ENCODE peak calls at places on chromosome 6, in five cellular contexts. W is heart left ventricle; O is Peyer's patch; T is CD4-positive, CD25-positive, alpha-beta regulatory T cell; Y is pancreas. R is an unnamed sample.

GRCh38 chr6:145829102-145829501 is 14.5 kb upstream of the FBXO30 start:
- DNase-seq in W (peak; percentile 39), O (no peak), T (no peak), Y (no peak), R (no peak)

GRCh38 chr6:137933696-137934095 is 66.6 kb downstream of the TNFAIP3 start:
- DNase-seq in W (peak; percentile 31), O (no peak), T (no peak), Y (peak; percentile 32), R (no peak)

GRCh38 chr6:167572106-167572505 is 247.2 kb downstream of the TTLL2 start:
- DNase-seq in W (no peak), O (peak; percentile 4), T (no peak), Y (no peak), R (no peak)

GRCh38 chr6:9504191-9504590 is 910.7 kb downstream of the TFAP2A start:
- DNase-seq in W (no peak), O (no peak), T (no peak), Y (no peak), R (no peak)

GRCh38 chr6:3138341-3138740 is 19.0 kb downstream of the TUBB2A start:
- DNase-seq in W (no peak), O (no peak), T (no peak), Y (no peak), R (no peak)

GRCh38 chr6:2148748-2149147 is 96.7 kb downstream of the GMDS start:
- DNase-seq in W (no peak), O (no peak), T (no peak), Y (no peak), R (no peak)

GRCh38 chr6:72040106-72040505 is 153.8 kb downstream of the RIMS1 start:
- DNase-seq in W (no peak), O (no peak), T (no peak), Y (no peak), R (no peak)

GRCh38 chr6:44131880-44132279 is 4.5 kb downstream of the TMEM63B start:
- DNase-seq in W (no peak), O (no peak), T (no peak), Y (no peak), R (no peak)

GRCh38 chr6:71157350-71157749 is 131.3 kb upstream of the OGFRL1 start:
- DNase-seq in W (no peak), O (no peak), T (no peak), Y (no peak), R (no peak)

GRCh38 chr6:43274916-43275597 is 23.0 kb upstream of the SLC22A7 start:
- DNase-seq in W (no peak), O (no peak), T (no peak), Y (peak; percentile 49), R (peak; percentile 41)

GRCh38 chr6:42294759-42295158 is 77.1 kb upstream of the MRPS10 start:
- DNase-seq in W (no peak), O (no peak), T (no peak), Y (no peak), R (no peak)

GRCh38 chr6:31669676-31670075 is at the start of gene LY6G5B:
- DNase-seq in W (no peak), O (no peak), T (no peak), Y (no peak), R (no peak)

GRCh38 chr6:134619789-134620188 is 301.9 kb upstream of the SGK1 start:
- DNase-seq in W (no peak), O (no peak), T (no peak), Y (no peak), R (no peak)

GRCh38 chr6:33296797-33297405 is 1.8 kb downstream of the RGL2 start:
- DNase-seq in W (no peak), O (no peak), T (no peak), Y (peak; percentile 39), R (no peak)

GRCh38 chr6:149951626-149952025 is 9.8 kb downstream of the ULBP2 start:
- DNase-seq in W (no peak), O (no peak), T (no peak), Y (no peak), R (no peak)

GRCh38 chr6:21109421-21110178 is 484.0 kb upstream of the SOX4 start:
- DNase-seq in W (no peak), O (no peak), T (no peak), Y (no peak), R (no peak)

GRCh38 chr6:32107447-32107846 is 1.7 kb downstream of the TNXB start:
- DNase-seq in W (no peak), O (no peak), T (no peak), Y (no peak), R (peak; percentile 52)

GRCh38 chr6:4402477-4402976 is 267.2 kb upstream of the ECI2 start:
- DNase-seq in W (peak; percentile 58), O (no peak), T (no peak), Y (no peak), R (no peak)

GRCh38 chr6:51959744-51960383 is 127.5 kb downstream of the PKHD1 start:
- DNase-seq in W (peak; percentile 52), O (peak; percentile 28), T (peak; percentile 48), Y (peak; percentile 48), R (peak; percentile 56)

GRCh38 chr6:125169058-125169457 is 15.5 kb downstream of the TPD52L1 start:
- DNase-seq in W (no peak), O (no peak), T (no peak), Y (peak; percentile 36), R (peak; percentile 42)

GRCh38 chr6:147141690-147142308 is 62.4 kb upstream of the STXBP5 start:
- DNase-seq in W (no peak), O (no peak), T (no peak), Y (no peak), R (no peak)

GRCh38 chr6:32070814-32071466 is 32.7 kb downstream of the CYP21A2 start:
- DNase-seq in W (peak; percentile 73), O (no peak), T (no peak), Y (no peak), R (no peak)

GRCh38 chr6:89299451-89299850 is 15.6 kb downstream of the GABRR2 start:
- DNase-seq in W (no peak), O (no peak), T (no peak), Y (no peak), R (no peak)

GRCh38 chr6:7669742-7670141 is 56.2 kb upstream of the BMP6 start:
- DNase-seq in W (no peak), O (no peak), T (no peak), Y (no peak), R (no peak)

GRCh38 chr6:11766589-11767450 is 11.8 kb downstream of the ADTRP start:
- DNase-seq in W (no peak), O (no peak), T (no peak), Y (no peak), R (no peak)

GRCh38 chr6:46269447-46270229 is 98.9 kb upstream of the ENPP5 start:
- DNase-seq in W (peak; percentile 61), O (no peak), T (no peak), Y (no peak), R (peak; percentile 53)

GRCh38 chr6:82711992-82712788 is 348.6 kb downstream of the TPBG start:
- DNase-seq in W (no peak), O (no peak), T (no peak), Y (no peak), R (no peak)

GRCh38 chr6:11822346-11822745 is 43.7 kb upstream of the ADTRP start:
- DNase-seq in W (no peak), O (no peak), T (no peak), Y (no peak), R (no peak)

GRCh38 chr6:157045831-157046454 is 268.8 kb downstream of the ARID1B start:
- DNase-seq in W (no peak), O (no peak), T (no peak), Y (no peak), R (no peak)

GRCh38 chr6:18154507-18155272 is at the start of gene TPMT:
- DNase-seq in W (peak; percentile 33), O (peak; percentile 25), T (peak; percentile 7), Y (peak; percentile 33), R (peak; percentile 98)

GRCh38 chr6:158567152-158567551 is 7.3 kb downstream of the TMEM181 start:
- DNase-seq in W (no peak), O (no peak), T (no peak), Y (no peak), R (no peak)

GRCh38 chr6:158566207-158566818 is 6.4 kb downstream of the TMEM181 start:
- DNase-seq in W (no peak), O (no peak), T (no peak), Y (no peak), R (no peak)

GRCh38 chr6:158564243-158565121 is 4.6 kb downstream of the TMEM181 start:
- DNase-seq in W (no peak), O (peak; percentile 29), T (peak; percentile 19), Y (no peak), R (no peak)

GRCh38 chr6:158565122-158565429 is 5.2 kb downstream of the TMEM181 start:
- DNase-seq in W (no peak), O (no peak), T (no peak), Y (no peak), R (no peak)

GRCh38 chr6:158565482-158566040 is 5.7 kb downstream of the TMEM181 start:
- DNase-seq in W (no peak), O (no peak), T (no peak), Y (no peak), R (no peak)
- H3K27ac ChIP-seq in W (no peak overlapping the region), O (no peak overlapping the region), T (no peak overlapping the region), Y (no peak overlapping the region), R (no peak overlapping the region)

GRCh38 chr6:131053546-131054240 is 9.4 kb downstream of the EPB41L2 start:
- DNase-seq in W (no peak), O (no peak), T (no peak), Y (no peak), R (no peak)
- H3K9me3 ChIP-seq in W (peaks cover 42% of the 10 kb centered on the region), O (peaks cover 15% of the 10 kb centered on the region), T (peaks cover 27% of the 10 kb centered on the region), Y (peaks cover 4% of the 10 kb centered on the region), R (peaks cover 9% of the 10 kb centered on the region)

GRCh38 chr6:36114798-36115408 is 15.4 kb upstream of the MAPK13 start:
- DNase-seq in W (no peak), O (no peak), T (peak; percentile 74), Y (no peak), R (no peak)
- H3K4me1 ChIP-seq in W (no peaks in the 10 kb centered on the region), O (peaks cover 9% of the 10 kb centered on the region), T (peaks cover 68% of the 10 kb centered on the region), Y (no peaks in the 10 kb centered on the region), R (no peaks in the 10 kb centered on the region)

GRCh38 chr6:13663986-13664385 is 47.6 kb downstream of the RANBP9 start:
- DNase-seq in W (no peak), O (no peak), T (no peak), Y (no peak), R (no peak)
- H3K27ac ChIP-seq in W (no peak overlapping the region), O (no peak overlapping the region), T (no peak overlapping the region), Y (no peak overlapping the region), R (no peak overlapping the region)

R was measured in ovary.